ENCODE peak calls at places on chromosomes 6 and 20, in five cellular contexts. One of them, this sample, is unnamed. For H3K4me1, the result is how much of the 10 kb centered on the place peaks cover.

GRCh38 chr6:127347188-127347587 is 3.8 kb upstream of the ECHDC1 start:
- DNase-seq in H1: no peak
- DNase-seq in K562: no peak
- DNase-seq in HepG2: peak
- DNase-seq in SK-N-SH: no peak
- DNase-seq in this sample: no peak

GRCh38 chr20:47136782-47137181 is 219.7 kb downstream of the ZMYND8 start:
- DNase-seq in H1: no peak
- DNase-seq in K562: no peak
- DNase-seq in HepG2: no peak
- DNase-seq in SK-N-SH: no peak
- DNase-seq in this sample: no peak

GRCh38 chr20:47317127-47317895 is 39.2 kb downstream of the ZMYND8 start:
- DNase-seq in H1: no peak
- DNase-seq in K562: peak
- DNase-seq in HepG2: peak
- DNase-seq in SK-N-SH: no peak
- DNase-seq in this sample: no peak

GRCh38 chr6:40774932-40775331 is 187.8 kb upstream of the LRFN2 start:
- DNase-seq in H1: no peak
- DNase-seq in K562: no peak
- DNase-seq in HepG2: no peak
- DNase-seq in SK-N-SH: no peak
- DNase-seq in this sample: no peak

GRCh38 chr20:9344080-9344920 is 170.1 kb upstream of the LAMP5 start:
- DNase-seq in H1: no peak
- DNase-seq in K562: no peak
- DNase-seq in HepG2: no peak
- DNase-seq in SK-N-SH: no peak
- DNase-seq in this sample: no peak

GRCh38 chr6:109793793-109794192 is 102.7 kb downstream of the FIG4 start:
- DNase-seq in H1: no peak
- DNase-seq in K562: peak
- DNase-seq in HepG2: no peak
- DNase-seq in SK-N-SH: no peak
- DNase-seq in this sample: no peak

GRCh38 chr6:116220172-116220571 is 33.7 kb downstream of the TSPYL4 start:
- DNase-seq in H1: no peak
- DNase-seq in K562: no peak
- DNase-seq in HepG2: no peak
- DNase-seq in SK-N-SH: peak
- DNase-seq in this sample: no peak

GRCh38 chr6:129317931-129318820 is 391.8 kb downstream of the ARHGAP18 start:
- DNase-seq in H1: no peak
- DNase-seq in K562: no peak
- DNase-seq in HepG2: no peak
- DNase-seq in SK-N-SH: no peak
- DNase-seq in this sample: no peak

GRCh38 chr20:39879296-39879695 is 809.7 kb downstream of the MAFB start:
- DNase-seq in H1: no peak
- DNase-seq in K562: no peak
- DNase-seq in HepG2: no peak
- DNase-seq in SK-N-SH: no peak
- DNase-seq in this sample: no peak

GRCh38 chr6:34011298-34011697 is 134.6 kb downstream of the GRM4 start:
- DNase-seq in H1: no peak
- DNase-seq in K562: no peak
- DNase-seq in HepG2: no peak
- DNase-seq in SK-N-SH: no peak
- DNase-seq in this sample: no peak

GRCh38 chr6:15504040-15504491 is 158.8 kb downstream of the DTNBP1 start:
- DNase-seq in H1: no peak
- DNase-seq in K562: no peak
- DNase-seq in HepG2: no peak
- DNase-seq in SK-N-SH: peak
- DNase-seq in this sample: no peak

GRCh38 chr6:145137425-145137824 is 597.9 kb downstream of the EPM2A start:
- DNase-seq in H1: no peak
- DNase-seq in K562: no peak
- DNase-seq in HepG2: peak
- DNase-seq in SK-N-SH: no peak
- DNase-seq in this sample: no peak

GRCh38 chr6:146950351-146950835 is 253.8 kb upstream of the STXBP5 start:
- DNase-seq in H1: no peak
- DNase-seq in K562: no peak
- DNase-seq in HepG2: peak
- DNase-seq in SK-N-SH: no peak
- DNase-seq in this sample: no peak

GRCh38 chr20:60680554-60680953 is 571.5 kb upstream of the CDH4 start:
- DNase-seq in H1: no peak
- DNase-seq in K562: no peak
- DNase-seq in HepG2: no peak
- DNase-seq in SK-N-SH: no peak
- DNase-seq in this sample: no peak

GRCh38 chr6:125812394-125813231 is 21.9 kb downstream of the NCOA7 start:
- DNase-seq in H1: no peak
- DNase-seq in K562: peak
- DNase-seq in HepG2: no peak
- DNase-seq in SK-N-SH: no peak
- DNase-seq in this sample: no peak

GRCh38 chr20:36144336-36144735 is 10.2 kb upstream of the EPB41L1 start:
- DNase-seq in H1: no peak
- DNase-seq in K562: no peak
- DNase-seq in HepG2: no peak
- DNase-seq in SK-N-SH: no peak
- DNase-seq in this sample: no peak

GRCh38 chr6:129732542-129732941 is 22.6 kb upstream of the ARHGAP18 start:
- DNase-seq in H1: no peak
- DNase-seq in K562: no peak
- DNase-seq in HepG2: no peak
- DNase-seq in SK-N-SH: no peak
- DNase-seq in this sample: no peak

GRCh38 chr20:51350941-51351631 is 191.4 kb downstream of the NFATC2 start:
- DNase-seq in H1: no peak
- DNase-seq in K562: no peak
- DNase-seq in HepG2: no peak
- DNase-seq in SK-N-SH: no peak
- DNase-seq in this sample: no peak

GRCh38 chr6:83862776-83863471 is 3.4 kb downstream of the CYB5R4 start:
- DNase-seq in H1: no peak
- DNase-seq in K562: no peak
- DNase-seq in HepG2: no peak
- DNase-seq in SK-N-SH: no peak
- DNase-seq in this sample: no peak

GRCh38 chr20:53335509-53335908 is 258.1 kb downstream of the ZNF217 start:
- DNase-seq in H1: no peak
- DNase-seq in K562: no peak
- DNase-seq in HepG2: no peak
- DNase-seq in SK-N-SH: no peak
- DNase-seq in this sample: no peak

GRCh38 chr20:5674176-5674660 is 76.0 kb upstream of the SHLD1 start:
- DNase-seq in H1: no peak
- DNase-seq in K562: no peak
- DNase-seq in HepG2: peak
- DNase-seq in SK-N-SH: no peak
- DNase-seq in this sample: peak

GRCh38 chr6:73640179-73640750 is 13.5 kb downstream of the SLC17A5 start:
- DNase-seq in H1: no peak
- DNase-seq in K562: no peak
- DNase-seq in HepG2: no peak
- DNase-seq in SK-N-SH: no peak
- DNase-seq in this sample: no peak
- H3K4me1 ChIP-seq in H1: under half
- H3K4me1 ChIP-seq in K562: under half
- H3K4me1 ChIP-seq in HepG2: under half
- H3K4me1 ChIP-seq in SK-N-SH: under half
- H3K4me1 ChIP-seq in this sample: under half

GRCh38 chr6:71289039-71289801 is 609 bp downstream of the OGFRL1 start:
- DNase-seq in H1: peak
- DNase-seq in K562: no peak
- DNase-seq in HepG2: no peak
- DNase-seq in SK-N-SH: peak
- DNase-seq in this sample: no peak

GRCh38 chr6:71294121-71294523 is 5.5 kb downstream of the OGFRL1 start:
- DNase-seq in H1: no peak
- DNase-seq in K562: no peak
- DNase-seq in HepG2: no peak
- DNase-seq in SK-N-SH: no peak
- DNase-seq in this sample: no peak

GRCh38 chr6:71289802-71290175 is 1.2 kb downstream of the OGFRL1 start:
- DNase-seq in H1: no peak
- DNase-seq in K562: no peak
- DNase-seq in HepG2: no peak
- DNase-seq in SK-N-SH: no peak
- DNase-seq in this sample: no peak

GRCh38 chr6:71290611-71291010 is 2.0 kb downstream of the OGFRL1 start:
- DNase-seq in H1: no peak
- DNase-seq in K562: no peak
- DNase-seq in HepG2: no peak
- DNase-seq in SK-N-SH: no peak
- DNase-seq in this sample: no peak

GRCh38 chr6:71291991-71292390 is 3.4 kb downstream of the OGFRL1 start:
- DNase-seq in H1: no peak
- DNase-seq in K562: no peak
- DNase-seq in HepG2: no peak
- DNase-seq in SK-N-SH: no peak
- DNase-seq in this sample: no peak
- TF ChIP-seq TAF1 in H1: no peak
- TF ChIP-seq TAF1 in K562: no peak
- TF ChIP-seq TAF1 in HepG2: no peak
- TF ChIP-seq TAF1 in SK-N-SH: no peak
- TF ChIP-seq TAF1 in this sample: no peak

DNA sequence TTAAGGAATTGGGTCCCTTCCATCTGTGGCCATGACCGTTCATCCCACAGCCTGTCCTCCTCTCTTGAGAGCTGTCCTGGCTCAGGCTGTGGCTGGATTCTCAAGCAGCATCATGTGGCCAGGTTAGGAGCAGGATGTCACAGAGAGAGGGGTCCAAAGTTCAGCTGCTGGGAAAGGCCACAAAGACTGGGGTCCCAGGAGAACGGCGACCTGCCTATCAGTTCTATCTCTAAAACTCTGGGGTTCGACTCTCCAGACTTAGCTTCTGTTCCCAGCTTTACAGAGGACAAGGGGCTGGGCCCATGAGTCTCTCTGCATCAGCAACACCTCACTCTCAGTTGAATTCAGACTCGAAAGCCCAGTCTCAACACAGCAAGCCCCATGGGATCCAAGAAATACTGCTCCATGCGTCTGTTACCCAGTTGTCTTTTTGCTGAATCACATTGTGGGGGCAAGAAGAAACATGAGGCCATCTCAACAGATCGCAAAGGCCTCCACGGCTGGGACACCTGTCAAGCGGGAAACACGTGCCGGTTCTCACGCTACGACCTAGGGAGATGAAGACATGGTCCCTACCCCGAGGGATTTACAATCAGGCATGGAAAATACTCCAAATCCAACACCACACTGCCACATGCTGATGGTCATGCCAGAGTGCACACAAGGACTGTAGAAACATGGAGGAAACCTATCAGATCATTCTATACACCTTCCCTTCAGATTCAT is 95.4 kb downstream of the SLC22A23 start:
- DNase-seq in H1: no peak
- DNase-seq in K562: no peak
- DNase-seq in HepG2: peak
- DNase-seq in SK-N-SH: no peak
- DNase-seq in this sample: no peak
- H3K4me1 ChIP-seq in H1: under half
- H3K4me1 ChIP-seq in K562: under half
- H3K4me1 ChIP-seq in HepG2: half or more
- H3K4me1 ChIP-seq in SK-N-SH: under half
- H3K4me1 ChIP-seq in this sample: under half

GRCh38 chr6:167703781-167704180 is 122.9 kb upstream of the AFDN start:
- DNase-seq in H1: peak
- DNase-seq in K562: no peak
- DNase-seq in HepG2: no peak
- DNase-seq in SK-N-SH: no peak
- DNase-seq in this sample: no peak
- TF ChIP-seq TAF1 in H1: no peak
- TF ChIP-seq TAF1 in K562: no peak
- TF ChIP-seq TAF1 in HepG2: no peak
- TF ChIP-seq TAF1 in SK-N-SH: no peak
- TF ChIP-seq TAF1 in this sample: no peak

GRCh38 chr6:43780891-43781571 is 11.0 kb downstream of the VEGFA start:
- DNase-seq in H1: no peak
- DNase-seq in K562: no peak
- DNase-seq in HepG2: no peak
- DNase-seq in SK-N-SH: no peak
- DNase-seq in this sample: no peak
- H3K4me1 ChIP-seq in H1: under half
- H3K4me1 ChIP-seq in K562: under half
- H3K4me1 ChIP-seq in HepG2: under half
- H3K4me1 ChIP-seq in SK-N-SH: half or more
- H3K4me1 ChIP-seq in this sample: under half

DNA sequence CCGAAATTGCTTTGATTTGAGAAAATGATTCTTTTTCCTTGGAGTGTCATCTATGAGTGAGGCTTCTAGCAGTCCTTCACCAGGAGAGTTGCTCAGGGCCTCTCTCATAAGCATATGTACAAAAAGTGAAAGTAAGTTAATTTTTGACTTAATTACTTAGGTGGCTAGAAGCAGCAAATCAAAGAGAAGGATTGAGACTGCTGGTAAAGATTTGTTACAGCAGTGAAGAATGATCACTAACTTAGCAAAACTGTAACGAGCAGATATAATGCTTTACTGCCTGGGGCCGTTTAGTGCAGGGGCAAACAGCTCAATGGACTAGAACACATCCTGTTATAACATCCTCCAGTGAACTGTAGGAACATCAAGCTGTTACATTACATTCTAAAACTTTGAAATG is 167.8 kb upstream of the RIPOR2 start:
- DNase-seq in H1: no peak
- DNase-seq in K562: no peak
- DNase-seq in HepG2: no peak
- DNase-seq in SK-N-SH: no peak
- DNase-seq in this sample: no peak
- TF ChIP-seq TAF1 in H1: no peak
- TF ChIP-seq TAF1 in K562: no peak
- TF ChIP-seq TAF1 in HepG2: no peak
- TF ChIP-seq TAF1 in SK-N-SH: no peak
- TF ChIP-seq TAF1 in this sample: no peak

GRCh38 chr6:6002005-6002808 is 4.5 kb downstream of the NRN1 start:
- DNase-seq in H1: peak
- DNase-seq in K562: no peak
- DNase-seq in HepG2: no peak
- DNase-seq in SK-N-SH: no peak
- DNase-seq in this sample: no peak
- H3K4me1 ChIP-seq in H1: under half
- H3K4me1 ChIP-seq in K562: under half
- H3K4me1 ChIP-seq in HepG2: under half
- H3K4me1 ChIP-seq in SK-N-SH: under half
- H3K4me1 ChIP-seq in this sample: under half